ENCODE peak calls at places on chromosomes 13 and 19, in five cellular contexts. G, L, X, U and J are unnamed samples.

GRCh38 chr13:109416001-109416400 is 370.4 kb downstream of the IRS2 start:
- DNase-seq in L (no peak), U (no peak), X (no peak), G (no peak), J (no peak)

GRCh38 chr19:45876411-45877197 is 9.3 kb downstream of the IRF2BP1 start:
- DNase-seq in G (no peak), L (no peak), U (peak), X (no peak), J (no peak)

GRCh38 chr13:113074401-113074800 is 31.2 kb upstream of the F7 start:
- DNase-seq in X (no peak), G (no peak), U (no peak), L (no peak), J (no peak)

GRCh38 chr13:43874512-43875092 is 4.9 kb downstream of the CCDC122 start:
- DNase-seq in U (no peak), G (no peak), L (peak), X (no peak), J (no peak)

GRCh38 chr19:993831-994393 is 6.3 kb upstream of the GRIN3B start:
- DNase-seq in U (no peak), G (no peak), L (no peak), X (no peak), J (no peak)

GRCh38 chr19:16463341-16463990 is 8.3 kb downstream of the EPS15L1 start:
- DNase-seq in G (no peak), L (no peak), U (no peak), X (no peak), J (no peak)

GRCh38 chr19:15265214-15265613 is 33.0 kb upstream of the EPHX3 start:
- DNase-seq in L (no peak), X (no peak), U (no peak), G (no peak), J (no peak)

GRCh38 chr19:45278087-45278486 is 27.0 kb downstream of the MARK4 start:
- DNase-seq in G (no peak), U (no peak), X (no peak), L (no peak), J (no peak)

GRCh38 chr13:113598481-113598880 is 13.9 kb downstream of the TFDP1 start:
- DNase-seq in L (no peak), U (no peak), X (no peak), G (peak), J (no peak)

GRCh38 chr13:91467236-91467635 is 68.8 kb downstream of the GPC5 start:
- DNase-seq in L (no peak), X (no peak), G (no peak), U (no peak), J (no peak)

GRCh38 chr19:5793188-5793587 is 2.2 kb upstream of the DUS3L start:
- DNase-seq in G (no peak), X (no peak), L (no peak), U (no peak), J (no peak)

GRCh38 chr19:5789201-5789795 is 1.7 kb downstream of the DUS3L start:
- DNase-seq in L (no peak), U (no peak), G (no peak), X (no peak), J (no peak)

GRCh38 chr19:5789886-5790572 is 934 bp downstream of the DUS3L start:
- DNase-seq in L (no peak), U (no peak), X (peak), G (no peak), J (no peak)

GRCh38 chr19:5792224-5792623 is 1.3 kb upstream of the DUS3L start:
- DNase-seq in G (no peak), U (no peak), L (no peak), X (no peak), J (no peak)

GRCh38 chr19:5790573-5791520 is at the start of gene DUS3L:
- DNase-seq in U (peak), X (peak), G (peak), L (peak), J (peak)
- TF ChIP-seq CTCF in U (no peak), X (no peak), G (peak), L (no peak), J (no peak)

GRCh38 chr13:88000787-88001186 is 329.6 kb downstream of the SLITRK5 start:
- DNase-seq in U (no peak), L (no peak), X (no peak), G (no peak), J (no peak)

GRCh38 chr13:87998081-87998480 is 326.9 kb downstream of the SLITRK5 start:
- DNase-seq in G (no peak), U (no peak), X (no peak), L (no peak), J (no peak)

GRCh38 chr13:87999141-87999765 is 328.1 kb downstream of the SLITRK5 start:
- DNase-seq in X (no peak), L (no peak), G (no peak), U (no peak), J (no peak)

GRCh38 chr13:88000239-88000638 is 329.1 kb downstream of the SLITRK5 start:
- DNase-seq in U (no peak), X (no peak), L (peak), G (no peak), J (no peak)

DNA sequence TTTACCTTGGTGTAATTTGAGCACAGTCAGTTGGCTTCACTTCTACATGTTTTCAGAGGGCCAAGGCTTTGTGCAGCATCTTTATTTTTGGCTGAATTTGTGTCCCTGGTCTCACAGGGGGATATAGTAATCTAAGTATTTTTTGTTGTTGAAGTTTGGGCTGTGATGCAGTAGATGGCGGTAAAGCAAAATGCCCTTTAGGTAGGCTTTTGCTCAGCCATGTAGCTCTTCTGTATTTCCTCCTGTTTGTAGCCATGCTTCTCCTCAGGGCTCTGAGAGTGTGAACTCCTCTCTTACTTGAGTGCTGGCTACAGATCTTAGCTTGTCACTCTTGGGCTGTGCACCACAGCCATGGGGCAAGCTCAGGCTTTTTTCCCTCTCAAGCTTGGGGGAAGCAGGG is 328.6 kb downstream of the SLITRK5 start:
- DNase-seq in X (no peak), L (peak), G (no peak), U (no peak), J (no peak)
- TF ChIP-seq CTCF in X (peak), L (peak), G (no peak), U (no peak), J (peak)

DNA sequence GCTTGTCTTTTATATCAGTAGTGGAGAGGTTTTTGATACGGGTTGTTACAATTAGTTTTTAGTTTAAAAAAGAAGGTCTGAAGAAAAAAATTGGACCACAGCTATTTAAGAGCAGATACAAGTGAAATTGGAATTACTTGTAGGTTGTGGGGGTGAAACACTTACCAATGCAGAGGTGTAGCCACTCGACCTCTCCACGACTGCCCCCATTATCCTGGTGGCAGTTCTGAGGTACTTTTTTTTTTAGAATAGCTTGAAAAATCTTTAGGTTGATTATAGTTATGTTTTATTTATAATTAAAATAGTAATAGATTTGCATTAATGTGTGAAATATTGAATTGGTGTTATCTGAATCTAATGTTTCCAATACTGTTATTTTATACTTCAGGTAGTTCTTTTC is 60.7 kb downstream of the PAN3 start:
- DNase-seq in U (no peak), L (no peak), X (no peak), G (no peak), J (no peak)
- TF ChIP-seq CTCF in U (no peak), L (no peak), X (no peak), G (no peak), J (no peak)

DNA sequence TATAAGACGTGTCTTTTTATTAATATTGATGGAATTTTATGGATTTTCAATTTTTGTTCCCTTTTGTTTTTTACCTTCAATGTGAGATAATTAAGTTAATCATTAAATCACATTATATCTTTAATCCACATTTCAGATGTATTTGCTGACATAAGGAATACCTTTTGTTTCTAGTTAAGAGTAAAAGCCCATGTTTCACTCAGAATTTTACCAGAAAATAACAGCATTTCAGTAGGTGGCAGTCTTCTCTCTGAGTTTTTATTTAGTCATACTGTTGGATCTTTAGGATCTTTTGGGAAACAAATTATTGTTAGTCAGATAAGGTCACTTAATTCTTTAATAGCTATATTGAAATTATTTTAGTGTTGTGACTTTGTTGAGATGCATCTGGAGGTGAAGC is 67.9 kb downstream of the NDFIP2 start:
- DNase-seq in L (no peak), X (peak), G (no peak), U (no peak), J (no peak)
- TF ChIP-seq CTCF in L (peak), X (peak), G (no peak), U (peak), J (peak)

DNA sequence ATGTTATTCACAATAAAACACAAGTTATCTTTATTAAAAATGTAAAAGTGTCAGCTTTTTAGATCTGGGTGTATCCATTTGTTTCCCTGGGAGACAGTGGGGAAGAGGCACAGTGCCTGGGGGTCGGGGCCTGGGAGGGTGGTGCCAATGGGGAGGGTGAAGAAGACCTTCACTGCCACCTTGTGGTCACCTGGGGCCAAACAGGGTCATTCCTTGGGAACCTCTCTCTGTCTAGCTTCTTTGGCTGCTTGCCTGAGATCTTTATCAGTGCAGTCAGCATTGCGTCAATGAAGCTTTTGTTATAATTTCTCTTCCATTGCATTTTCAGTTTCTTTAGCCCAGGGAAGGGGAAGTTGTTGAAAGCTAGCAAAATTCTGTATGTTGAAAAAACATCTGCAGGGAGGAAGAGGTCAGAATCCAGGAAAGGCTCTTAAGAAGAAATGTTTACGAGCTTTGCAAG is 39.1 kb downstream of the PCDH8 start:
- DNase-seq in U (peak), G (no peak), L (peak), X (peak), J (no peak)
- TF ChIP-seq CTCF in U (peak), G (no peak), L (peak), X (peak), J (peak)

GRCh38 chr13:36453518-36453917 is 21.2 kb downstream of the CCNA1 start:
- DNase-seq in L (peak), X (no peak), U (no peak), G (no peak), J (no peak)
- TF ChIP-seq CTCF in L (peak), X (peak), U (no peak), G (no peak), J (peak)

GRCh38 chr13:66660013-66660804 is 569.9 kb downstream of the PCDH9 start:
- DNase-seq in G (no peak), L (peak), U (no peak), X (peak), J (no peak)
- TF ChIP-seq CTCF in G (no peak), L (peak), U (no peak), X (no peak), J (no peak)